ENCODE peak calls at places on chromosomes 12 and 14, in seven cellular contexts. One of them, this sample, is unnamed. For H3K4me1 and H3K27me3, the result is how much of the 10 kb centered on the place peaks cover.

GRCh38 chr12:25797335-25797863 is 161.1 kb upstream of the RASSF8 start:
- DNase-seq in cardiac muscle cell: no peak
- DNase-seq in fibroblast of lung: no peak
- DNase-seq in neuronal stem cell: no peak
- DNase-seq in psoas muscle: no peak
- DNase-seq in uterus: no peak
- DNase-seq in ovary: no peak
- DNase-seq in this sample: no peak

GRCh38 chr12:76777765-76778216 is 13.9 kb downstream of the ZDHHC17 start:
- DNase-seq in cardiac muscle cell: no peak
- DNase-seq in uterus: no peak
- DNase-seq in ovary: no peak
- DNase-seq in psoas muscle: no peak
- DNase-seq in fibroblast of lung: no peak
- DNase-seq in neuronal stem cell: no peak
- DNase-seq in this sample: no peak

GRCh38 chr12:82660541-82661325 is 26.0 kb upstream of the TMTC2 start:
- DNase-seq in neuronal stem cell: no peak
- DNase-seq in fibroblast of lung: peak
- DNase-seq in uterus: no peak
- DNase-seq in psoas muscle: no peak
- DNase-seq in cardiac muscle cell: no peak
- DNase-seq in ovary: no peak
- DNase-seq in this sample: peak

GRCh38 chr12:37541356-37541755 is 775.2 kb upstream of the ALG10B start:
- DNase-seq in fibroblast of lung: no peak
- DNase-seq in psoas muscle: no peak
- DNase-seq in cardiac muscle cell: no peak
- DNase-seq in ovary: no peak
- DNase-seq in uterus: no peak
- DNase-seq in neuronal stem cell: no peak
- DNase-seq in this sample: no peak

GRCh38 chr12:58803893-58804292 is 116.4 kb downstream of the LRIG3 start:
- DNase-seq in cardiac muscle cell: no peak
- DNase-seq in neuronal stem cell: no peak
- DNase-seq in psoas muscle: no peak
- DNase-seq in uterus: peak
- DNase-seq in ovary: peak
- DNase-seq in fibroblast of lung: peak
- DNase-seq in this sample: no peak

GRCh38 chr14:100819453-100819828 is 6.5 kb upstream of the MEG3 start:
- DNase-seq in cardiac muscle cell: no peak
- DNase-seq in fibroblast of lung: no peak
- DNase-seq in neuronal stem cell: no peak
- DNase-seq in ovary: no peak
- DNase-seq in psoas muscle: no peak
- DNase-seq in uterus: no peak
- DNase-seq in this sample: no peak

GRCh38 chr14:55518391-55518790 is 61.6 kb upstream of the KTN1 start:
- DNase-seq in fibroblast of lung: no peak
- DNase-seq in cardiac muscle cell: no peak
- DNase-seq in psoas muscle: no peak
- DNase-seq in ovary: no peak
- DNase-seq in uterus: no peak
- DNase-seq in neuronal stem cell: no peak
- DNase-seq in this sample: peak

GRCh38 chr14:25896777-25897176 is 701.1 kb downstream of the NOVA1 start:
- DNase-seq in cardiac muscle cell: no peak
- DNase-seq in fibroblast of lung: no peak
- DNase-seq in uterus: no peak
- DNase-seq in psoas muscle: no peak
- DNase-seq in neuronal stem cell: no peak
- DNase-seq in ovary: no peak
- DNase-seq in this sample: no peak

GRCh38 chr12:109818900-109819500 is 14.2 kb downstream of the TRPV4 start:
- DNase-seq in neuronal stem cell: no peak
- DNase-seq in cardiac muscle cell: no peak
- DNase-seq in ovary: no peak
- DNase-seq in fibroblast of lung: peak
- DNase-seq in uterus: no peak
- DNase-seq in psoas muscle: no peak
- DNase-seq in this sample: no peak

GRCh38 chr14:99524804-99525698 is 43.8 kb downstream of the CCNK start:
- DNase-seq in psoas muscle: peak
- DNase-seq in neuronal stem cell: no peak
- DNase-seq in fibroblast of lung: peak
- DNase-seq in ovary: no peak
- DNase-seq in uterus: no peak
- DNase-seq in cardiac muscle cell: peak
- DNase-seq in this sample: peak

GRCh38 chr14:100159107-100159864 is at the start of gene DEGS2:
- DNase-seq in neuronal stem cell: no peak
- DNase-seq in ovary: no peak
- DNase-seq in fibroblast of lung: no peak
- DNase-seq in psoas muscle: no peak
- DNase-seq in uterus: no peak
- DNase-seq in cardiac muscle cell: peak
- DNase-seq in this sample: peak

GRCh38 chr14:21095430-21096205 is 2.8 kb downstream of the ZNF219 start:
- DNase-seq in ovary: no peak
- DNase-seq in psoas muscle: no peak
- DNase-seq in cardiac muscle cell: no peak
- DNase-seq in neuronal stem cell: no peak
- DNase-seq in uterus: no peak
- DNase-seq in fibroblast of lung: peak
- DNase-seq in this sample: no peak

GRCh38 chr14:97458302-97459137 is 661.3 kb downstream of the VRK1 start:
- DNase-seq in uterus: peak
- DNase-seq in ovary: no peak
- DNase-seq in psoas muscle: peak
- DNase-seq in fibroblast of lung: no peak
- DNase-seq in cardiac muscle cell: peak
- DNase-seq in neuronal stem cell: no peak
- DNase-seq in this sample: peak

GRCh38 chr12:59164991-59165718 is 244.9 kb upstream of the LRIG3 start:
- DNase-seq in psoas muscle: no peak
- DNase-seq in neuronal stem cell: peak
- DNase-seq in cardiac muscle cell: peak
- DNase-seq in ovary: no peak
- DNase-seq in fibroblast of lung: peak
- DNase-seq in uterus: no peak
- DNase-seq in this sample: peak

GRCh38 chr14:77593501-77593911 is 22.9 kb downstream of the SPTLC2 start:
- DNase-seq in uterus: no peak
- DNase-seq in ovary: no peak
- DNase-seq in psoas muscle: no peak
- DNase-seq in fibroblast of lung: peak
- DNase-seq in neuronal stem cell: no peak
- DNase-seq in cardiac muscle cell: no peak
- DNase-seq in this sample: peak

GRCh38 chr12:130351331-130351730 is 13.6 kb downstream of the PIWIL1 start:
- DNase-seq in cardiac muscle cell: no peak
- DNase-seq in uterus: no peak
- DNase-seq in fibroblast of lung: no peak
- DNase-seq in psoas muscle: no peak
- DNase-seq in neuronal stem cell: no peak
- DNase-seq in ovary: no peak
- DNase-seq in this sample: no peak

GRCh38 chr12:41368006-41368405 is 179.9 kb downstream of the PDZRN4 start:
- DNase-seq in psoas muscle: no peak
- DNase-seq in ovary: no peak
- DNase-seq in uterus: no peak
- DNase-seq in neuronal stem cell: no peak
- DNase-seq in fibroblast of lung: no peak
- DNase-seq in cardiac muscle cell: no peak
- DNase-seq in this sample: no peak

GRCh38 chr12:32926963-32927362 is 30.4 kb upstream of the PKP2 start:
- DNase-seq in uterus: no peak
- DNase-seq in cardiac muscle cell: no peak
- DNase-seq in psoas muscle: no peak
- DNase-seq in fibroblast of lung: no peak
- DNase-seq in ovary: no peak
- DNase-seq in neuronal stem cell: no peak
- DNase-seq in this sample: no peak

GRCh38 chr12:12821975-12822374 is 8.8 kb downstream of the DDX47 start:
- DNase-seq in fibroblast of lung: no peak
- DNase-seq in neuronal stem cell: no peak
- DNase-seq in ovary: no peak
- DNase-seq in psoas muscle: no peak
- DNase-seq in uterus: no peak
- DNase-seq in cardiac muscle cell: no peak
- DNase-seq in this sample: no peak

GRCh38 chr12:12819752-12820311 is 6.7 kb downstream of the DDX47 start:
- DNase-seq in psoas muscle: no peak
- DNase-seq in neuronal stem cell: no peak
- DNase-seq in cardiac muscle cell: no peak
- DNase-seq in ovary: peak
- DNase-seq in uterus: peak
- DNase-seq in fibroblast of lung: peak
- DNase-seq in this sample: no peak

GRCh38 chr12:12819221-12819620 is 6.1 kb downstream of the DDX47 start:
- DNase-seq in ovary: no peak
- DNase-seq in neuronal stem cell: no peak
- DNase-seq in uterus: no peak
- DNase-seq in cardiac muscle cell: no peak
- DNase-seq in fibroblast of lung: no peak
- DNase-seq in psoas muscle: no peak
- DNase-seq in this sample: no peak

GRCh38 chr12:12817611-12818010 is 4.5 kb downstream of the DDX47 start:
- DNase-seq in uterus: no peak
- DNase-seq in fibroblast of lung: no peak
- DNase-seq in neuronal stem cell: no peak
- DNase-seq in psoas muscle: no peak
- DNase-seq in ovary: no peak
- DNase-seq in cardiac muscle cell: no peak
- DNase-seq in this sample: no peak

GRCh38 chr12:12818693-12819092 is 5.5 kb downstream of the DDX47 start:
- DNase-seq in ovary: no peak
- DNase-seq in neuronal stem cell: no peak
- DNase-seq in fibroblast of lung: peak
- DNase-seq in psoas muscle: no peak
- DNase-seq in uterus: no peak
- DNase-seq in cardiac muscle cell: no peak
- DNase-seq in this sample: no peak
- H3K4me1 ChIP-seq in ovary: under half
- H3K4me1 ChIP-seq in neuronal stem cell: under half
- H3K4me1 ChIP-seq in fibroblast of lung: under half
- H3K4me1 ChIP-seq in psoas muscle: under half
- H3K4me1 ChIP-seq in uterus: under half
- H3K4me1 ChIP-seq in cardiac muscle cell: under half
- H3K4me1 ChIP-seq in this sample: under half

DNA sequence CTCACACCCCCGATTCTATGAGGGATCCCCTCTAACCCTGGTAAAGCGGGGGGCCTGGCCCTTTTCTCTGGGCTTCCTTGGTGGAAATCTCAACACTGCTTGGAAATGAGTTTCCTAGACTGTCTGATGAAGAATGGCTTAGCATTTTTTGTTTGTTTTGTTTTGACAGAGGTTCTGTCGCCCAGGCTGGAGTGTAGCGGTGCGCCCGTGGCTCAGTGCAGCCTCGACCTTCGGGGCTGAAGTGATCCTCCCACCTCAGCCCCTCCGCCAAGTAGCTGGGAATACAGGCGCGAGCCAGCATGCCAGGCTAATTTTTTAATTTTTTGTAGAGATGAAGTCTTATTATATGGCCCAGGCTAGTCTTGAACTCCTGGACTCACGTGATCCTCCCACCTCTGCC is 30.3 kb downstream of the TC2N start:
- DNase-seq in psoas muscle: no peak
- DNase-seq in neuronal stem cell: no peak
- DNase-seq in uterus: no peak
- DNase-seq in cardiac muscle cell: no peak
- DNase-seq in ovary: no peak
- DNase-seq in fibroblast of lung: no peak
- DNase-seq in this sample: no peak
- H3K27me3 ChIP-seq in psoas muscle: under half
- H3K27me3 ChIP-seq in neuronal stem cell: half or more
- H3K27me3 ChIP-seq in uterus: under half
- H3K27me3 ChIP-seq in cardiac muscle cell: under half
- H3K27me3 ChIP-seq in ovary: under half
- H3K27me3 ChIP-seq in fibroblast of lung: under half
- H3K27me3 ChIP-seq in this sample: under half

GRCh38 chr12:54444202-54444601 is 25.1 kb upstream of the ITGA5 start:
- DNase-seq in ovary: no peak
- DNase-seq in neuronal stem cell: no peak
- DNase-seq in fibroblast of lung: no peak
- DNase-seq in psoas muscle: no peak
- DNase-seq in uterus: no peak
- DNase-seq in cardiac muscle cell: no peak
- DNase-seq in this sample: peak

GRCh38 chr12:54447917-54448316 is 25.5 kb downstream of the GTSF1 start:
- DNase-seq in cardiac muscle cell: no peak
- DNase-seq in ovary: no peak
- DNase-seq in neuronal stem cell: no peak
- DNase-seq in psoas muscle: no peak
- DNase-seq in uterus: no peak
- DNase-seq in fibroblast of lung: no peak
- DNase-seq in this sample: no peak

GRCh38 chr12:54452628-54453027 is 20.8 kb downstream of the GTSF1 start:
- DNase-seq in ovary: no peak
- DNase-seq in neuronal stem cell: no peak
- DNase-seq in cardiac muscle cell: no peak
- DNase-seq in uterus: no peak
- DNase-seq in fibroblast of lung: no peak
- DNase-seq in psoas muscle: no peak
- DNase-seq in this sample: no peak

GRCh38 chr12:54443446-54443845 is 24.4 kb upstream of the ITGA5 start:
- DNase-seq in uterus: no peak
- DNase-seq in cardiac muscle cell: no peak
- DNase-seq in neuronal stem cell: no peak
- DNase-seq in ovary: no peak
- DNase-seq in psoas muscle: no peak
- DNase-seq in fibroblast of lung: no peak
- DNase-seq in this sample: no peak

DNA sequence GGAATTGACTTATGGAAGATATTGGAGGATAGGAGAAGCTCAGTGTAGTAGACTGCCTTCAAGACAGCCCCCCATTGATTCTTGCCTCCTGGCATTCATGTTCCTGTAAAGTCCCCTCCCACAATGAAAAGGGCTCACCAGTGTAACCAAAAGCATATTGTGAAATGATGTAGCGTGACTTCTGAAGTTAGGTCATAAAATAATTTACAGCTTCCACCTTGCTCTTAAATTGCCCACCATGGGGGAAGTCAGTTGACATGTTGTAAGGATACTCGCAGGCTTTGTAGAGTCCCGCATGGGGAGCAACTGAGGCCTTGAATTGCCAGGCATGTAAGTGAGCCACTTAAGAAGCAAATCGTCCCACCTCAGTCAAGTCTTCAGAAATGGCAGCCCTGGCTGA is 25.1 kb downstream of the GTSF1 start:
- DNase-seq in neuronal stem cell: no peak
- DNase-seq in psoas muscle: no peak
- DNase-seq in ovary: no peak
- DNase-seq in fibroblast of lung: no peak
- DNase-seq in uterus: no peak
- DNase-seq in cardiac muscle cell: no peak
- DNase-seq in this sample: no peak
- H3K4me3 ChIP-seq in neuronal stem cell: no peak
- H3K4me3 ChIP-seq in psoas muscle: no peak
- H3K4me3 ChIP-seq in ovary: no peak
- H3K4me3 ChIP-seq in fibroblast of lung: no peak
- H3K4me3 ChIP-seq in uterus: no peak
- H3K4me3 ChIP-seq in cardiac muscle cell: no peak
- H3K4me3 ChIP-seq in this sample: no peak

GRCh38 chr12:45989277-45989856 is 1.0 kb downstream of the SCAF11 start:
- DNase-seq in ovary: no peak
- DNase-seq in neuronal stem cell: peak
- DNase-seq in uterus: no peak
- DNase-seq in psoas muscle: no peak
- DNase-seq in cardiac muscle cell: peak
- DNase-seq in fibroblast of lung: no peak
- DNase-seq in this sample: peak
- H3K4me1 ChIP-seq in ovary: under half
- H3K4me1 ChIP-seq in neuronal stem cell: under half
- H3K4me1 ChIP-seq in uterus: under half
- H3K4me1 ChIP-seq in psoas muscle: under half
- H3K4me1 ChIP-seq in cardiac muscle cell: under half
- H3K4me1 ChIP-seq in fibroblast of lung: under half
- H3K4me1 ChIP-seq in this sample: under half